ENCODE peak calls at places on chromosomes 11 and 22, in four cellular contexts. Y is Panc1, H is brain microvascular endothelial cell, L is ELF-1. O is an unnamed sample.

GRCh38 chr11:66546368-66546965 is at the start of gene ACTN3:
- DNase-seq in Y (no peak), H (no peak), L (no peak), O (peak; percentile 96)

GRCh38 chr11:9065614-9066431 is 25.6 kb downstream of the SCUBE2 start:
- DNase-seq in Y (no peak), H (no peak), L (no peak), O (no peak)

GRCh38 chr11:117607449-117607848 is 189.6 kb downstream of the DSCAML1 start:
- DNase-seq in Y (no peak), H (no peak), L (no peak), O (no peak)

GRCh38 chr11:9784602-9785315 is 120.9 kb downstream of the SWAP70 start:
- DNase-seq in Y (no peak), H (no peak), L (no peak), O (no peak)

GRCh38 chr22:49446145-49446758 is 381.4 kb downstream of the BRD1 start:
- DNase-seq in Y (no peak), H (no peak), L (no peak), O (no peak)

GRCh38 chr11:8899119-8899753 is 11.8 kb upstream of the AKIP1 start:
- DNase-seq in Y (no peak), H (no peak), L (no peak), O (no peak)

GRCh38 chr11:68998390-68998911 is 14.6 kb downstream of the MRGPRF start:
- DNase-seq in Y (no peak), H (no peak), L (no peak), O (peak; percentile 55)

GRCh38 chr11:82988936-82989627 is 82.6 kb downstream of the RAB30 start:
- DNase-seq in Y (no peak), H (no peak), L (no peak), O (no peak)

GRCh38 chr11:19437760-19438159 is 197.0 kb upstream of the E2F8 start:
- DNase-seq in Y (no peak), H (peak; percentile 55), L (no peak), O (no peak)

GRCh38 chr11:18063131-18063530 is 17.1 kb upstream of the TPH1 start:
- DNase-seq in Y (no peak), H (no peak), L (no peak), O (no peak)

GRCh38 chr22:40258463-40259046 is 80.8 kb downstream of the TNRC6B start:
- DNase-seq in Y (no peak), H (peak; percentile 16), L (no peak), O (no peak)

GRCh38 chr11:112113539-112114457 is 27.1 kb downstream of the SDHD start:
- DNase-seq in Y (no peak), H (peak; percentile 31), L (peak; percentile 20), O (peak; percentile 61)

GRCh38 chr11:1772270-1773130 is 8.8 kb upstream of the CTSD start:
- DNase-seq in Y (peak; percentile 87), H (peak; percentile 88), L (peak; percentile 75), O (peak; percentile 94)

O was measured in H7.